ENCODE peak calls at places on chromosomes 4 and X, in ten cellular contexts. O is NCI-H460; G is activated CD4-positive, alpha-beta memory T cell treated with anti-CD3 and anti-CD28 coated beads for 36 hours; I is left ventricle myocardium inferior; Q is lower lobe of right lung; H is KG1; J is endothelial cell; Z is HS-27A; U is stimulated activated naive B cell treated with anti-CD40 and anti-IgM and Interleukin-4, amounts not matched to agents 10 μg/mL and 1 μg/mL and 100 μg/mL, for 72 hours; F is NK-92 treated with Interleukin-12 subunit alpha and Interleukin-12 subunit beta, amount 100 ng/mL, for 24 hours. X is an unnamed sample.

GRCh38 chrX:101744085-101744484 is 84.4 kb upstream of the ARMCX2 start:
- DNase-seq in I (no peak), G (no peak), Z (no peak), Q (no peak), U (no peak), J (no peak), H (no peak), O (no peak), F (no peak), X (no peak)

GRCh38 chrX:68490644-68491043 is 8.2 kb upstream of the YIPF6 start:
- DNase-seq in Z (no peak), F (no peak), H (no peak), I (no peak), O (peak), J (peak), U (no peak), Q (no peak), G (no peak), X (no peak)

GRCh38 chrX:116009871-116010710 is 160.5 kb upstream of the AGTR2 start:
- DNase-seq in I (peak), H (peak), J (no peak), G (no peak), F (no peak), U (no peak), O (no peak), Z (no peak), Q (peak), X (no peak)

GRCh38 chr4:144645102-144645469 is 870 bp upstream of the HHIP start:
- DNase-seq in J (no peak), H (no peak), G (no peak), Z (no peak), I (no peak), Q (peak), O (no peak), U (no peak), F (no peak), X (no peak)

GRCh38 chr4:74716436-74716765 is 77.9 kb downstream of the BTC start:
- DNase-seq in U (no peak), F (no peak), G (no peak), J (no peak), O (no peak), Z (no peak), H (no peak), Q (no peak), I (no peak), X (no peak)

GRCh38 chr4:989722-990471 is 3.1 kb downstream of the IDUA start:
- DNase-seq in Z (no peak), O (no peak), Q (no peak), U (no peak), I (no peak), F (no peak), H (no peak), G (no peak), J (no peak), X (no peak)

GRCh38 chrX:47579537-47579936 is 2.7 kb upstream of the TIMP1 start:
- DNase-seq in I (no peak), G (peak), Q (peak), O (peak), Z (no peak), U (no peak), J (no peak), H (no peak), F (no peak), X (no peak)

GRCh38 chrX:40081679-40082068 is 16.1 kb downstream of the BCOR start:
- DNase-seq in O (no peak), J (no peak), H (no peak), I (no peak), Q (no peak), Z (no peak), U (no peak), G (no peak), F (no peak), X (no peak)

GRCh38 chr4:38099020-38099600 is 138.9 kb downstream of the PTTG2 start:
- DNase-seq in H (no peak), Z (no peak), I (no peak), F (no peak), G (no peak), U (no peak), J (no peak), Q (no peak), O (no peak), X (no peak)

GRCh38 chr4:70508801-70509200 is 9.6 kb upstream of the AMTN start:
- DNase-seq in O (no peak), Q (no peak), Z (no peak), U (no peak), H (no peak), J (no peak), F (no peak), G (no peak), I (no peak), X (no peak)

GRCh38 chr4:12499693-12500092 is 984.4 kb downstream of the RAB28 start:
- DNase-seq in F (no peak), G (no peak), I (no peak), J (no peak), Z (no peak), O (no peak), U (no peak), Q (no peak), H (no peak), X (no peak)

GRCh38 chrX:40945366-40945713 is 139.9 kb upstream of the USP9X start:
- DNase-seq in Q (no peak), O (peak), U (no peak), F (no peak), I (no peak), Z (no peak), J (no peak), H (no peak), G (no peak), X (no peak)

GRCh38 chrX:107135076-107135964 is 16.7 kb upstream of the RBM41 start:
- DNase-seq in Q (no peak), I (no peak), Z (no peak), H (no peak), O (peak), J (no peak), G (peak), F (no peak), U (no peak), X (no peak)

GRCh38 chr4:182724414-182724813 is 192.8 kb downstream of the DCTD start:
- DNase-seq in Z (no peak), O (no peak), F (no peak), Q (no peak), H (no peak), U (no peak), I (no peak), J (no peak), G (no peak), X (no peak)

GRCh38 chrX:71102292-71102691 is 4.2 kb downstream of the CXorf65 start:
- DNase-seq in Q (no peak), G (no peak), U (no peak), I (no peak), Z (no peak), J (no peak), O (no peak), H (no peak), F (no peak), X (no peak)

GRCh38 chrX:64188901-64189300 is 16.6 kb downstream of the AMER1 start:
- DNase-seq in Q (no peak), F (no peak), Z (no peak), H (no peak), G (no peak), U (no peak), J (no peak), I (no peak), O (no peak), X (no peak)

GRCh38 chrX:45824471-45824870 is 623.8 kb upstream of the DIPK2B start:
- DNase-seq in Q (no peak), J (peak), F (peak), I (no peak), Z (no peak), O (peak), G (peak), H (no peak), U (peak), X (no peak)

GRCh38 chr4:139129206-139129605 is 47.8 kb downstream of the ELF2 start:
- DNase-seq in I (no peak), H (no peak), F (no peak), Z (no peak), Q (no peak), O (no peak), J (no peak), G (no peak), U (no peak), X (no peak)

GRCh38 chr4:158814636-158815035 is 45.8 kb downstream of the FNIP2 start:
- DNase-seq in F (no peak), G (no peak), H (no peak), I (no peak), U (no peak), J (no peak), O (no peak), Q (no peak), Z (no peak), X (no peak)

GRCh38 chr4:184598753-184599491 is 50.3 kb downstream of the CASP3 start:
- DNase-seq in H (no peak), I (no peak), G (no peak), O (no peak), J (no peak), U (no peak), F (no peak), Z (peak), Q (no peak), X (no peak)

GRCh38 chr4:116055857-116056827 is 942.7 kb upstream of the NDST4 start:
- DNase-seq in I (no peak), H (no peak), Z (no peak), J (no peak), Q (no peak), O (peak), F (no peak), G (no peak), U (no peak), X (no peak)

GRCh38 chr4:152118819-152119553 is 358.2 kb upstream of the GATB start:
- DNase-seq in Z (no peak), I (no peak), O (no peak), H (no peak), Q (no peak), F (no peak), U (no peak), J (no peak), G (no peak), X (no peak)

GRCh38 chr4:23827971-23828680 is 61.7 kb downstream of the PPARGC1A start:
- DNase-seq in U (no peak), F (no peak), I (no peak), O (no peak), Z (no peak), Q (no peak), G (no peak), J (no peak), H (no peak), X (no peak)

GRCh38 chr4:152935138-152935537 is 985 bp upstream of the FHDC1 start:
- DNase-seq in U (no peak), I (no peak), F (no peak), Z (no peak), Q (peak), H (no peak), O (no peak), J (no peak), G (peak), X (no peak)

GRCh38 chrX:149010026-149010898 is 494.8 kb downstream of the IDS start:
- DNase-seq in F (no peak), J (no peak), O (no peak), Q (no peak), I (no peak), Z (no peak), G (no peak), U (no peak), H (no peak), X (no peak)

GRCh38 chr4:67725981-67726380 is 25.0 kb upstream of the UBA6 start:
- DNase-seq in Z (no peak), O (no peak), G (no peak), F (no peak), U (no peak), Q (no peak), J (no peak), H (no peak), I (no peak), X (no peak)

X was measured in GF-D8.